ENCODE peak calls at places on chromosomes 4 and X, in five cellular contexts. U is GM12878, F is SK-N-SH, T is K562, C is HepG2. I is an unnamed sample.

GRCh38 chrX:57286507-57287251 is at the start of gene FAAH2:
- DNase-seq in U (peak), F (no peak), T (peak), C (peak), I (peak)

GRCh38 chr4:153649572-153649991 is 34.5 kb upstream of the TLR2 start:
- DNase-seq in U (no peak), F (no peak), T (no peak), C (peak), I (no peak)

GRCh38 chrX:155612312-155613224 is at the start of gene TMLHE:
- DNase-seq in U (peak), F (peak), T (peak), C (peak), I (peak)

GRCh38 chr4:97627785-97628184 is 515.5 kb downstream of the STPG2 start:
- DNase-seq in U (no peak), F (no peak), T (no peak), C (no peak), I (no peak)

GRCh38 chr4:102564399-102564921 is 63.3 kb downstream of the NFKB1 start:
- DNase-seq in U (peak), F (no peak), T (no peak), C (no peak), I (no peak)

GRCh38 chrX:20521245-20521644 is 254.5 kb upstream of the RPS6KA3 start:
- DNase-seq in U (no peak), F (no peak), T (no peak), C (no peak), I (no peak)

GRCh38 chr4:164725066-164725465 is 28.9 kb upstream of the SMIM31 start:
- DNase-seq in U (no peak), F (no peak), T (no peak), C (no peak), I (no peak)

GRCh38 chrX:15269618-15270521 is at the start of gene ASB9:
- DNase-seq in U (no peak), F (peak), T (no peak), C (peak), I (peak)

GRCh38 chrX:11509786-11510185 is 155.9 kb downstream of the ARHGAP6 start:
- DNase-seq in U (no peak), F (no peak), T (no peak), C (no peak), I (no peak)

GRCh38 chr4:147425019-147425418 is 55.9 kb upstream of the EDNRA start:
- DNase-seq in U (no peak), F (no peak), T (no peak), C (no peak), I (no peak)

GRCh38 chrX:110327336-110327735 is 9.5 kb upstream of the AMMECR1 start:
- DNase-seq in U (no peak), F (no peak), T (no peak), C (no peak), I (no peak)

GRCh38 chr4:3484057-3484973 is 21.2 kb downstream of the DOK7 start:
- DNase-seq in U (no peak), F (peak), T (no peak), C (peak), I (no peak)

GRCh38 chr4:176818531-176818930 is 25.8 kb upstream of the VEGFC start:
- DNase-seq in U (no peak), F (no peak), T (no peak), C (no peak), I (no peak)
- TF ChIP-seq CHD2 in U (no peak), F (no peak), T (no peak), C (no peak), I (no peak)

GRCh38 chr4:99918656-99919055 is 24.4 kb upstream of the LAMTOR3 start:
- DNase-seq in U (no peak), F (no peak), T (no peak), C (no peak), I (no peak)

GRCh38 chr4:99915449-99915848 is 21.2 kb upstream of the LAMTOR3 start:
- DNase-seq in U (no peak), F (no peak), T (no peak), C (no peak), I (no peak)

GRCh38 chr4:99917575-99917974 is 23.3 kb upstream of the LAMTOR3 start:
- DNase-seq in U (no peak), F (no peak), T (no peak), C (no peak), I (no peak)

GRCh38 chr4:99921174-99921573 is 25.2 kb downstream of the DNAJB14 start:
- DNase-seq in U (no peak), F (no peak), T (no peak), C (no peak), I (no peak)
- H2AFZ ChIP-seq in U (no peak), F (no peak), T (no peak), C (no peak), I (no peak)

GRCh38 chr4:106304632-106305031 is 11.4 kb downstream of the TBCK start:
- DNase-seq in U (no peak), F (no peak), T (no peak), C (no peak), I (no peak)

GRCh38 chr4:106301393-106302084 is 14.5 kb downstream of the TBCK start:
- DNase-seq in U (no peak), F (no peak), T (no peak), C (no peak), I (no peak)

GRCh38 chr4:106306561-106306960 is 9.4 kb downstream of the TBCK start:
- DNase-seq in U (no peak), F (no peak), T (no peak), C (no peak), I (no peak)

GRCh38 chr4:106303548-106303947 is 12.5 kb downstream of the TBCK start:
- DNase-seq in U (no peak), F (no peak), T (peak), C (no peak), I (no peak)

GRCh38 chr4:106305435-106306055 is 10.5 kb downstream of the TBCK start:
- DNase-seq in U (no peak), F (no peak), T (no peak), C (no peak), I (no peak)
- TF ChIP-seq CHD2 in U (no peak), F (no peak), T (no peak), C (no peak), I (no peak)

GRCh38 chr4:128809477-128810330 is at the start of gene JADE1:
- DNase-seq in U (no peak), F (peak), T (peak), C (peak), I (peak)
- H2AFZ ChIP-seq in U (peak), F (peak), T (peak), C (peak), I (no peak)

GRCh38 chr4:113469023-113469390 is 292.5 kb downstream of the CAMK2D start:
- DNase-seq in U (no peak), F (no peak), T (no peak), C (no peak), I (no peak)
- TF ChIP-seq CHD2 in U (no peak), F (no peak), T (no peak), C (no peak), I (no peak)

GRCh38 chr4:118036336-118036735 is 2.0 kb downstream of the NDST3 start:
- DNase-seq in U (no peak), F (no peak), T (no peak), C (no peak), I (no peak)

GRCh38 chr4:118033148-118034060 is 882 bp upstream of the NDST3 start:
- DNase-seq in U (no peak), F (peak), T (no peak), C (no peak), I (peak)

GRCh38 chr4:118035309-118035708 is 1.0 kb downstream of the NDST3 start:
- DNase-seq in U (no peak), F (no peak), T (no peak), C (no peak), I (no peak)

GRCh38 chr4:118034061-118034785 is at the start of gene NDST3:
- DNase-seq in U (no peak), F (peak), T (no peak), C (peak), I (peak)

DNA sequence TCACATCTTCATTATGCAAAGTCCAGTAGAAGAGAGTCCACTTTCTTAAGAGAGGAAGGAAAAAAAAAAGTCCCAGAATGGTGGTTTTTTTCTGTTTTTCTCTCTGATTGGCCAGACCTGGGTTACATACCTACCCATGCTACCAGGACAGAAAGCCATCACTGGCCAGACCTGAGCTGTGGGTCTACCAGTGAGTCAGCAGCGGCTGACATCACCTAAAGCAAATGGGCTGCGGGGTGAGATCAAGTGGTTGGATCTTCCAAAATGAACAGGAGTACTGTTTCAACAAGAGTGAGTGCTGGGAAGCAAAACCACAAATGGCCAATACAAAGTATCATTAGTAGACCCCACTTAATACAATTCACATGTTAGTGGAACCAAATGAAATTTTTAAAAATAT is 1.6 kb upstream of the NDST3 start:
- DNase-seq in U (no peak), F (peak), T (no peak), C (no peak), I (no peak)
- H2AFZ ChIP-seq in U (no peak), F (peak), T (no peak), C (no peak), I (no peak)

GRCh38 chrX:12987340-12987739 is 12.4 kb downstream of the TMSB4X start:
- DNase-seq in U (no peak), F (no peak), T (no peak), C (no peak), I (no peak)

GRCh38 chrX:12989456-12989855 is 14.5 kb downstream of the TMSB4X start:
- DNase-seq in U (no peak), F (no peak), T (no peak), C (no peak), I (no peak)

GRCh38 chrX:12986886-12987285 is 12.0 kb downstream of the TMSB4X start:
- DNase-seq in U (no peak), F (no peak), T (no peak), C (no peak), I (no peak)

GRCh38 chrX:12987900-12988594 is 13.1 kb downstream of the TMSB4X start:
- DNase-seq in U (no peak), F (no peak), T (no peak), C (peak), I (no peak)

GRCh38 chrX:12988797-12989196 is 13.9 kb downstream of the TMSB4X start:
- DNase-seq in U (no peak), F (no peak), T (peak), C (peak), I (no peak)
- TF ChIP-seq CHD2 in U (no peak), F (no peak), T (no peak), C (no peak), I (no peak)